ENCODE peak calls at places on chromosome 13, in nine cellular contexts. One of them, this sample, is unnamed.

GRCh38 chr13:109700176-109700575 is 86.2 kb downstream of the IRS2 start:
- DNase-seq in CD4-positive, alpha-beta memory T cell: no peak
- DNase-seq in Peyer's patch: peak
- DNase-seq in uterus: no peak
- DNase-seq in testis: peak
- DNase-seq in prostate gland: no peak
- DNase-seq in CD4-positive, alpha-beta T cell: no peak
- DNase-seq in left ventricle myocardium inferior: peak
- DNase-seq in WERI-Rb-1: peak
- DNase-seq in this sample: peak

GRCh38 chr13:109191422-109191821 is 562.0 kb downstream of the MYO16 start:
- DNase-seq in left ventricle myocardium inferior: peak
- DNase-seq in prostate gland: no peak
- DNase-seq in CD4-positive, alpha-beta T cell: no peak
- DNase-seq in testis: no peak
- DNase-seq in uterus: no peak
- DNase-seq in Peyer's patch: no peak
- DNase-seq in WERI-Rb-1: no peak
- DNase-seq in CD4-positive, alpha-beta memory T cell: no peak
- DNase-seq in this sample: no peak

GRCh38 chr13:106882222-106882621 is 314.3 kb upstream of the ARGLU1 start:
- DNase-seq in CD4-positive, alpha-beta T cell: no peak
- DNase-seq in testis: no peak
- DNase-seq in WERI-Rb-1: no peak
- DNase-seq in left ventricle myocardium inferior: no peak
- DNase-seq in CD4-positive, alpha-beta memory T cell: no peak
- DNase-seq in prostate gland: no peak
- DNase-seq in Peyer's patch: no peak
- DNase-seq in uterus: no peak
- DNase-seq in this sample: no peak

GRCh38 chr13:109778102-109778542 is 8.3 kb downstream of the IRS2 start:
- DNase-seq in WERI-Rb-1: no peak
- DNase-seq in CD4-positive, alpha-beta memory T cell: no peak
- DNase-seq in prostate gland: no peak
- DNase-seq in left ventricle myocardium inferior: no peak
- DNase-seq in CD4-positive, alpha-beta T cell: no peak
- DNase-seq in Peyer's patch: no peak
- DNase-seq in testis: no peak
- DNase-seq in uterus: no peak
- DNase-seq in this sample: no peak

GRCh38 chr13:94947965-94948371 is 235.6 kb upstream of the SOX21 start:
- DNase-seq in testis: no peak
- DNase-seq in left ventricle myocardium inferior: no peak
- DNase-seq in WERI-Rb-1: no peak
- DNase-seq in CD4-positive, alpha-beta memory T cell: no peak
- DNase-seq in uterus: no peak
- DNase-seq in Peyer's patch: no peak
- DNase-seq in prostate gland: no peak
- DNase-seq in CD4-positive, alpha-beta T cell: no peak
- DNase-seq in this sample: no peak

GRCh38 chr13:85798999-85799646 is at the start of gene SLITRK6:
- DNase-seq in WERI-Rb-1: peak
- DNase-seq in uterus: no peak
- DNase-seq in Peyer's patch: no peak
- DNase-seq in testis: no peak
- DNase-seq in CD4-positive, alpha-beta T cell: no peak
- DNase-seq in left ventricle myocardium inferior: no peak
- DNase-seq in CD4-positive, alpha-beta memory T cell: no peak
- DNase-seq in prostate gland: peak
- DNase-seq in this sample: no peak

GRCh38 chr13:109251958-109252357 is 534.4 kb downstream of the IRS2 start:
- DNase-seq in left ventricle myocardium inferior: no peak
- DNase-seq in uterus: no peak
- DNase-seq in prostate gland: no peak
- DNase-seq in CD4-positive, alpha-beta memory T cell: no peak
- DNase-seq in testis: no peak
- DNase-seq in CD4-positive, alpha-beta T cell: no peak
- DNase-seq in Peyer's patch: no peak
- DNase-seq in WERI-Rb-1: no peak
- DNase-seq in this sample: no peak

GRCh38 chr13:39616087-39616694 is 13.2 kb upstream of the LHFPL6 start:
- DNase-seq in Peyer's patch: peak
- DNase-seq in WERI-Rb-1: peak
- DNase-seq in testis: peak
- DNase-seq in CD4-positive, alpha-beta memory T cell: peak
- DNase-seq in CD4-positive, alpha-beta T cell: peak
- DNase-seq in prostate gland: peak
- DNase-seq in left ventricle myocardium inferior: no peak
- DNase-seq in uterus: peak
- DNase-seq in this sample: no peak

DNA sequence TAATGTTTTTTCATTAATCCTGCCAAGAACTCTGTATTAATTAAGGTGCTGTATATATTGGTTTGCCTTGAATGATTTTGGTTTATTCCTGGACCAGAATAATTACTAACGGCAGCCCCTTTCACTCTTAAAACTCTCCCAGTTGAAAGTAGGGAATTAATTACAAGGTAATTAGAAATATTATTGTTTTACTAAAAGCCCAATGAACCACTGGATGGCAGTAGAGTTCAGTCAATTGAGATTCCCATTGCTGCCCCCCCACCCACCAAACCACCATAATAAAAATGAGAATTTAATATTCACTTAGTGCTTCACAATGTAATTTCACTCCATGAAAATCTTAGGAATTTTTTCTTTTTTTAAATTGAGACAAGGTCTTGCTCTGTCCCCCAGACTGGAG is 13.7 kb downstream of the WBP4 start:
- DNase-seq in uterus: no peak
- DNase-seq in left ventricle myocardium inferior: no peak
- DNase-seq in WERI-Rb-1: no peak
- DNase-seq in CD4-positive, alpha-beta memory T cell: no peak
- DNase-seq in prostate gland: peak
- DNase-seq in Peyer's patch: no peak
- DNase-seq in testis: no peak
- DNase-seq in CD4-positive, alpha-beta T cell: peak
- DNase-seq in this sample: no peak
- H3K27ac ChIP-seq in uterus: no peak
- H3K27ac ChIP-seq in left ventricle myocardium inferior: no peak
- H3K27ac ChIP-seq in WERI-Rb-1: no peak
- H3K27ac ChIP-seq in CD4-positive, alpha-beta memory T cell: no peak
- H3K27ac ChIP-seq in prostate gland: no peak
- H3K27ac ChIP-seq in Peyer's patch: no peak
- H3K27ac ChIP-seq in testis: no peak
- H3K27ac ChIP-seq in CD4-positive, alpha-beta T cell: no peak
- H3K27ac ChIP-seq in this sample: no peak

GRCh38 chr13:67914535-67914934 is 684.4 kb upstream of the PCDH9 start:
- DNase-seq in left ventricle myocardium inferior: no peak
- DNase-seq in Peyer's patch: no peak
- DNase-seq in CD4-positive, alpha-beta memory T cell: no peak
- DNase-seq in CD4-positive, alpha-beta T cell: no peak
- DNase-seq in prostate gland: no peak
- DNase-seq in testis: no peak
- DNase-seq in WERI-Rb-1: no peak
- DNase-seq in uterus: no peak
- DNase-seq in this sample: no peak

DNA sequence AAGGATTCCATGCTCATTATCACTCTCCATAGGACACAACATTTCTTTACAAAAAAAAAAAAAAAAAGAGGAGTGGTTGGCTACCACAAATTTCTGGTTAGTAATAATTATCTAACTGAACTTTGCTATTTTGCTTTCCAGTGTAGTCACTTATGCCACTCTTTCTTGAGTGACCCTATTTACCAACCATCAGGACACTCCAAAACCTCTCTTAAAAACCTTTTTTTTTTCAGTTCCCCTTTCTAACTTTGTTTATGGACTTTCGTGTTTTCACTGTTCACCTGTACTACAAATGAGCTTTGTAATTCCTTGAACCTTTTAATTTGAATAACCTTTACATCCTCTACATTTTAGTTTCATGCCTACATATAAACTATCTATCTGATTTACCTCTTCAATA is 686.5 kb upstream of the PCDH9 start:
- DNase-seq in uterus: no peak
- DNase-seq in CD4-positive, alpha-beta T cell: no peak
- DNase-seq in testis: no peak
- DNase-seq in left ventricle myocardium inferior: no peak
- DNase-seq in prostate gland: no peak
- DNase-seq in Peyer's patch: no peak
- DNase-seq in CD4-positive, alpha-beta memory T cell: no peak
- DNase-seq in WERI-Rb-1: no peak
- DNase-seq in this sample: no peak
- H3K27ac ChIP-seq in uterus: no peak
- H3K27ac ChIP-seq in CD4-positive, alpha-beta T cell: no peak
- H3K27ac ChIP-seq in testis: no peak
- H3K27ac ChIP-seq in left ventricle myocardium inferior: no peak
- H3K27ac ChIP-seq in prostate gland: no peak
- H3K27ac ChIP-seq in Peyer's patch: no peak
- H3K27ac ChIP-seq in CD4-positive, alpha-beta memory T cell: no peak
- H3K27ac ChIP-seq in WERI-Rb-1: no peak
- H3K27ac ChIP-seq in this sample: no peak

DNA sequence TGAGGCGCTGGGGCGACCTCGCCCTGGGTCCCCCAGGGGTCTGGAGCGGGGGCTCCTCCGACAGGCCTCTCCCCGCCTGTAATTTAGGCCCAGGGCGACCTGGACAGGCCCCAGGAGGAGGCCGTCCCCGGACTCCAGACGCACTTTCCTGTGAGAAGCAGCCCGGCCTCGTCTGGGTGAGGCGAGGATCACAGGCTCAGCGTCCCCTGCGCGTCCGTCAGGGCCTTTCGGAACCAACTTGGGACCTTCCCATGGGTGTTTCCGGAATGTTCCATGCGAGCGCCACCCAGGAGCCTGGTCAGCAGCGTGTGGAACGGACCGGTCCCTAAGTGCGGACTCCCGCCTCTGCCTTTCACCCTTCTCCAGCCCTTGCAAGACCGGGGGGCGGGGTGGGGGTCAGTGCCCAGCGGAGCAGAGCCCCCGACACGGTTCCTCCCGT is 1.0 kb upstream of the GRTP1 start:
- DNase-seq in uterus: peak
- DNase-seq in left ventricle myocardium inferior: no peak
- DNase-seq in Peyer's patch: no peak
- DNase-seq in prostate gland: no peak
- DNase-seq in testis: peak
- DNase-seq in WERI-Rb-1: peak
- DNase-seq in CD4-positive, alpha-beta T cell: no peak
- DNase-seq in CD4-positive, alpha-beta memory T cell: no peak
- DNase-seq in this sample: no peak
- H3K27ac ChIP-seq in uterus: peak
- H3K27ac ChIP-seq in left ventricle myocardium inferior: peak
- H3K27ac ChIP-seq in Peyer's patch: peak
- H3K27ac ChIP-seq in prostate gland: peak
- H3K27ac ChIP-seq in testis: peak
- H3K27ac ChIP-seq in WERI-Rb-1: peak
- H3K27ac ChIP-seq in CD4-positive, alpha-beta T cell: no peak
- H3K27ac ChIP-seq in CD4-positive, alpha-beta memory T cell: no peak
- H3K27ac ChIP-seq in this sample: no peak

GRCh38 chr13:76994281-76994680 is 2.4 kb downstream of the CLN5 start:
- DNase-seq in WERI-Rb-1: no peak
- DNase-seq in left ventricle myocardium inferior: no peak
- DNase-seq in CD4-positive, alpha-beta T cell: no peak
- DNase-seq in CD4-positive, alpha-beta memory T cell: no peak
- DNase-seq in prostate gland: no peak
- DNase-seq in Peyer's patch: no peak
- DNase-seq in testis: no peak
- DNase-seq in uterus: no peak
- DNase-seq in this sample: no peak

GRCh38 chr13:76991796-76992547 is at the start of gene CLN5:
- DNase-seq in CD4-positive, alpha-beta memory T cell: peak
- DNase-seq in left ventricle myocardium inferior: peak
- DNase-seq in prostate gland: peak
- DNase-seq in Peyer's patch: peak
- DNase-seq in WERI-Rb-1: peak
- DNase-seq in CD4-positive, alpha-beta T cell: peak
- DNase-seq in testis: peak
- DNase-seq in uterus: peak
- DNase-seq in this sample: peak

GRCh38 chr13:76993473-76993872 is 1.6 kb downstream of the CLN5 start:
- DNase-seq in uterus: no peak
- DNase-seq in left ventricle myocardium inferior: no peak
- DNase-seq in CD4-positive, alpha-beta T cell: no peak
- DNase-seq in Peyer's patch: no peak
- DNase-seq in testis: no peak
- DNase-seq in WERI-Rb-1: no peak
- DNase-seq in prostate gland: no peak
- DNase-seq in CD4-positive, alpha-beta memory T cell: no peak
- DNase-seq in this sample: no peak

GRCh38 chr13:76992548-76993001 is 694 bp downstream of the CLN5 start:
- DNase-seq in left ventricle myocardium inferior: no peak
- DNase-seq in Peyer's patch: peak
- DNase-seq in testis: peak
- DNase-seq in uterus: peak
- DNase-seq in CD4-positive, alpha-beta T cell: peak
- DNase-seq in WERI-Rb-1: peak
- DNase-seq in prostate gland: peak
- DNase-seq in CD4-positive, alpha-beta memory T cell: peak
- DNase-seq in this sample: no peak

DNA sequence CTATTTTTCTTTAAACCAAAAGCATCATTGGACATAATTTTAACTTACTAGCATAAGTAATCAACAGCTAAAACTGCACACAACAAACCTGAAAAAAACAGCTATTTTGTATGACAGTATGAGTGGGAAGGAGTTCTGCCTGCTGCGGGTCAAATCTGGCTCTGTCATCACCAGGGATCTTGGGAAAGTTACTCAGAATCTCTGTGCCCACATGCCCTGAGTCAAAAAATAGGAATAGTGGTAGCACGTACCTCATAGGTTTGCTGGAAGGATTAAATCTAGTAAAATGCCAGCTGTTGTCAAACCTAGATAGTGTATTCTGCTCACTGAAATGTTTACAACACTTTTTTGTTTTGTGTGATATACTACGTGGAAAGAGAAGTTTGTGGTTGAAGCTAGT is 1.1 kb downstream of the CLN5 start:
- DNase-seq in testis: no peak
- DNase-seq in prostate gland: no peak
- DNase-seq in left ventricle myocardium inferior: no peak
- DNase-seq in CD4-positive, alpha-beta T cell: no peak
- DNase-seq in WERI-Rb-1: no peak
- DNase-seq in CD4-positive, alpha-beta memory T cell: no peak
- DNase-seq in Peyer's patch: no peak
- DNase-seq in uterus: no peak
- DNase-seq in this sample: no peak
- H3K27ac ChIP-seq in testis: peak
- H3K27ac ChIP-seq in prostate gland: peak
- H3K27ac ChIP-seq in left ventricle myocardium inferior: peak
- H3K27ac ChIP-seq in CD4-positive, alpha-beta T cell: peak
- H3K27ac ChIP-seq in WERI-Rb-1: no peak
- H3K27ac ChIP-seq in CD4-positive, alpha-beta memory T cell: peak
- H3K27ac ChIP-seq in Peyer's patch: peak
- H3K27ac ChIP-seq in uterus: peak
- H3K27ac ChIP-seq in this sample: peak

GRCh38 chr13:98172570-98173405 is 4.3 kb downstream of the RNF113B start:
- DNase-seq in prostate gland: peak
- DNase-seq in left ventricle myocardium inferior: no peak
- DNase-seq in testis: no peak
- DNase-seq in uterus: no peak
- DNase-seq in WERI-Rb-1: no peak
- DNase-seq in CD4-positive, alpha-beta T cell: no peak
- DNase-seq in CD4-positive, alpha-beta memory T cell: no peak
- DNase-seq in Peyer's patch: no peak
- DNase-seq in this sample: no peak
- H3K27ac ChIP-seq in prostate gland: peak
- H3K27ac ChIP-seq in left ventricle myocardium inferior: peak
- H3K27ac ChIP-seq in testis: peak
- H3K27ac ChIP-seq in uterus: peak
- H3K27ac ChIP-seq in WERI-Rb-1: no peak
- H3K27ac ChIP-seq in CD4-positive, alpha-beta T cell: no peak
- H3K27ac ChIP-seq in CD4-positive, alpha-beta memory T cell: no peak
- H3K27ac ChIP-seq in Peyer's patch: peak
- H3K27ac ChIP-seq in this sample: no peak

GRCh38 chr13:44437356-44438233 is 64.0 kb downstream of the SERP2 start:
- DNase-seq in uterus: no peak
- DNase-seq in left ventricle myocardium inferior: no peak
- DNase-seq in Peyer's patch: no peak
- DNase-seq in WERI-Rb-1: no peak
- DNase-seq in testis: no peak
- DNase-seq in CD4-positive, alpha-beta memory T cell: no peak
- DNase-seq in CD4-positive, alpha-beta T cell: no peak
- DNase-seq in prostate gland: no peak
- DNase-seq in this sample: no peak
- H3K27ac ChIP-seq in uterus: peak
- H3K27ac ChIP-seq in left ventricle myocardium inferior: peak
- H3K27ac ChIP-seq in Peyer's patch: peak
- H3K27ac ChIP-seq in WERI-Rb-1: peak
- H3K27ac ChIP-seq in testis: peak
- H3K27ac ChIP-seq in CD4-positive, alpha-beta memory T cell: no peak
- H3K27ac ChIP-seq in CD4-positive, alpha-beta T cell: no peak
- H3K27ac ChIP-seq in prostate gland: peak
- H3K27ac ChIP-seq in this sample: peak

This sample was measured in lung.